ENCODE peak calls at places on chromosome 5, in four cellular contexts. D is NCI-H2029, U is NCI-H1694, F is caudate nucleus. L is an unnamed sample.

GRCh38 chr5:99398946-99399345 is 470.1 kb upstream of the CHD1 start:
- DNase-seq in D (no peak), U (no peak), F (no peak), L (no peak)

GRCh38 chr5:179232091-179232490 is 113.2 kb downstream of the ADAMTS2 start:
- DNase-seq in F (no peak), U (no peak), D (no peak), L (no peak)

GRCh38 chr5:33227247-33227646 is 213.5 kb upstream of the TARS1 start:
- DNase-seq in F (no peak), U (no peak), D (no peak), L (no peak)

GRCh38 chr5:139393497-139394122 is 1.3 kb downstream of the PROB1 start:
- DNase-seq in U (no peak), D (no peak), F (no peak), L (no peak)

GRCh38 chr5:109063223-109063622 is 315.5 kb downstream of the FER start:
- DNase-seq in D (no peak), F (no peak), U (no peak), L (no peak)

GRCh38 chr5:78757269-78758053 is 108.9 kb upstream of the LHFPL2 start:
- DNase-seq in U (no peak), D (no peak), F (no peak), L (no peak)

GRCh38 chr5:32443541-32444190 is 874 bp downstream of the ZFR start:
- DNase-seq in F (peak), D (no peak), U (no peak), L (no peak)

GRCh38 chr5:158155087-158155486 is 296.1 kb upstream of the CLINT1 start:
- DNase-seq in D (no peak), F (no peak), U (no peak), L (no peak)

GRCh38 chr5:34576849-34577248 is 79.3 kb upstream of the RAI14 start:
- DNase-seq in F (no peak), D (no peak), U (no peak), L (no peak)

L was measured in NCI-H1092.